ENCODE peak calls at places on chromosomes 2 and 18, in six cellular contexts. H is Jurkat, Clone E6-1; I is psoas muscle; J is fibroblast of pulmonary artery; O is IMR-90; U is thoracic aorta. W is an unnamed sample.

GRCh38 chr18:58544616-58545337 is 84.1 kb downstream of the ALPK2 start:
- DNase-seq in H (no peak), I (no peak), J (no peak), O (no peak), U (no peak), W (no peak)

GRCh38 chr18:45755936-45756335 is 32.0 kb downstream of the SLC14A1 start:
- DNase-seq in H (no peak), I (no peak), J (peak), O (peak), U (peak), W (no peak)

GRCh38 chr2:150663143-150663542 is 175.7 kb upstream of the RND3 start:
- DNase-seq in H (no peak), I (no peak), J (peak), O (peak), U (no peak), W (no peak)

GRCh38 chr18:29594494-29594893 is 1417.6 kb upstream of the CDH2 start:
- DNase-seq in H (no peak), I (no peak), J (no peak), O (no peak), U (no peak), W (no peak)

GRCh38 chr18:23515911-23516546 is 12.7 kb downstream of the RMC1 start:
- DNase-seq in H (peak), I (peak), J (peak), O (peak), U (no peak), W (peak)

GRCh38 chr2:196341318-196341841 is 170.0 kb upstream of the STK17B start:
- DNase-seq in H (no peak), I (no peak), J (no peak), O (no peak), U (no peak), W (no peak)

GRCh38 chr2:95316466-95317122 is 19.4 kb downstream of the KCNIP3 start:
- DNase-seq in H (peak), I (no peak), J (peak), O (peak), U (no peak), W (no peak)

GRCh38 chr18:49111191-49111988 is 160.6 kb upstream of the SMAD7 start:
- DNase-seq in H (no peak), I (no peak), J (no peak), O (no peak), U (no peak), W (no peak)

GRCh38 chr2:240875228-240876034 is 6.8 kb downstream of the AGXT start:
- DNase-seq in H (no peak), I (no peak), J (no peak), O (no peak), U (no peak), W (no peak)

GRCh38 chr2:46954951-46955571 is 39.5 kb upstream of the MCFD2 start:
- DNase-seq in H (no peak), I (peak), J (peak), O (peak), U (peak), W (no peak)

GRCh38 chr2:196278491-196278911 is 107.1 kb upstream of the STK17B start:
- DNase-seq in H (no peak), I (no peak), J (peak), O (peak), U (no peak), W (no peak)

GRCh38 chr2:68287580-68288441 is 31.9 kb downstream of the CNRIP1 start:
- DNase-seq in H (no peak), I (no peak), J (peak), O (peak), U (no peak), W (peak)

GRCh38 chr18:36441426-36441870 is 143.9 kb downstream of the FHOD3 start:
- DNase-seq in H (no peak), I (no peak), J (peak), O (no peak), U (no peak), W (no peak)

GRCh38 chr2:210630904-210631560 is 74.6 kb downstream of the CPS1 start:
- DNase-seq in H (no peak), I (no peak), J (no peak), O (no peak), U (no peak), W (no peak)

GRCh38 chr2:101983486-101983885 is 8.3 kb upstream of the IL1R2 start:
- DNase-seq in H (no peak), I (no peak), J (peak), O (no peak), U (no peak), W (no peak)

GRCh38 chr2:232422051-232422450 is 15.4 kb downstream of the ALPG start:
- DNase-seq in H (no peak), I (no peak), J (no peak), O (no peak), U (no peak), W (no peak)

GRCh38 chr2:30366199-30366691 is 80.8 kb upstream of the LCLAT1 start:
- DNase-seq in H (no peak), I (no peak), J (no peak), O (peak), U (no peak), W (no peak)

GRCh38 chr2:152606965-152607364 is 110.3 kb downstream of the PRPF40A start:
- DNase-seq in H (no peak), I (no peak), J (no peak), O (no peak), U (no peak), W (no peak)

GRCh38 chr2:48707466-48707865 is 48.1 kb downstream of the LHCGR start:
- DNase-seq in H (peak), I (no peak), J (no peak), O (peak), U (no peak), W (no peak)

GRCh38 chr2:18645315-18645714 is 55.9 kb upstream of the NT5C1B start:
- DNase-seq in H (no peak), I (no peak), J (no peak), O (peak), U (no peak), W (no peak)

GRCh38 chr2:199692489-199692888 is 158.5 kb downstream of the FTCDNL1 start:
- DNase-seq in H (no peak), I (no peak), J (no peak), O (no peak), U (no peak), W (no peak)

GRCh38 chr18:36179562-36180334 is 7.5 kb upstream of the MOCOS start:
- DNase-seq in H (no peak), I (peak), J (peak), O (peak), U (no peak), W (no peak)

GRCh38 chr2:217325251-217325650 is 465.4 kb upstream of the TNP1 start:
- DNase-seq in H (no peak), I (no peak), J (no peak), O (no peak), U (no peak), W (no peak)

GRCh38 chr2:64404743-64405142 is 49.2 kb upstream of the LGALSL start:
- DNase-seq in H (no peak), I (peak), J (peak), O (no peak), U (no peak), W (no peak)

GRCh38 chr2:19819097-19820065 is 82.4 kb downstream of the TTC32 start:
- DNase-seq in H (no peak), I (no peak), J (peak), O (peak), U (no peak), W (no peak)

GRCh38 chr2:138086556-138086955 is 122.3 kb downstream of the HNMT start:
- DNase-seq in H (no peak), I (no peak), J (peak), O (peak), U (no peak), W (no peak)

GRCh38 chr2:136253288-136254004 is 135.5 kb upstream of the CXCR4 start:
- DNase-seq in H (no peak), I (no peak), J (no peak), O (no peak), U (no peak), W (peak)

GRCh38 chr2:236998250-236998649 is 87.4 kb upstream of the COPS8 start:
- DNase-seq in H (no peak), I (no peak), J (peak), O (peak), U (no peak), W (no peak)

GRCh38 chr2:239299218-239299939 is 101.4 kb downstream of the HDAC4 start:
- DNase-seq in H (no peak), I (no peak), J (no peak), O (no peak), U (no peak), W (no peak)

GRCh38 chr2:176626796-176627195 is 357.6 kb downstream of the MTX2 start:
- DNase-seq in H (no peak), I (no peak), J (no peak), O (no peak), U (no peak), W (no peak)

GRCh38 chr18:53796042-53796729 is 428.3 kb downstream of the MBD2 start:
- DNase-seq in H (no peak), I (peak), J (peak), O (peak), U (no peak), W (no peak)

GRCh38 chr18:38033282-38033681 is 467.7 kb upstream of the CELF4 start:
- DNase-seq in H (no peak), I (no peak), J (no peak), O (no peak), U (no peak), W (no peak)

GRCh38 chr2:124025349-124025720 is 248 bp downstream of the CNTNAP5 start:
- DNase-seq in H (no peak), I (no peak), J (no peak), O (no peak), U (no peak), W (no peak)

GRCh38 chr2:230999477-230999876 is 3.6 kb downstream of the SPATA3 start:
- DNase-seq in H (no peak), I (no peak), J (no peak), O (no peak), U (no peak), W (no peak)

GRCh38 chr2:215537621-215538020 is 101.8 kb upstream of the FN1 start:
- DNase-seq in H (no peak), I (no peak), J (peak), O (peak), U (no peak), W (no peak)

GRCh38 chr18:49690307-49690706 is 123.0 kb downstream of the ACAA2 start:
- DNase-seq in H (no peak), I (no peak), J (peak), O (peak), U (no peak), W (no peak)

GRCh38 chr2:12127639-12128038 is 381.2 kb downstream of the LPIN1 start:
- DNase-seq in H (peak), I (no peak), J (no peak), O (no peak), U (no peak), W (no peak)

GRCh38 chr2:3624059-3624794 is 29.3 kb downstream of the COLEC11 start:
- DNase-seq in H (no peak), I (no peak), J (no peak), O (peak), U (no peak), W (no peak)

GRCh38 chr2:30208453-30208852 is 22.9 kb upstream of the LBH start:
- DNase-seq in H (no peak), I (peak), J (peak), O (peak), U (no peak), W (peak)

GRCh38 chr2:70140978-70141753 is 49.7 kb downstream of the C2orf42 start:
- DNase-seq in H (peak), I (peak), J (no peak), O (peak), U (peak), W (peak)

GRCh38 chr2:134119117-134119671 is 134.7 kb upstream of the MGAT5 start:
- DNase-seq in H (peak), I (no peak), J (no peak), O (no peak), U (no peak), W (no peak)

GRCh38 chr2:134120160-134120717 is 133.6 kb upstream of the MGAT5 start:
- DNase-seq in H (no peak), I (peak), J (no peak), O (no peak), U (no peak), W (no peak)

GRCh38 chr2:134119672-134120159 is 134.2 kb upstream of the MGAT5 start:
- DNase-seq in H (peak), I (peak), J (peak), O (peak), U (peak), W (peak)

GRCh38 chr2:134117651-134118050 is 136.2 kb upstream of the MGAT5 start:
- DNase-seq in H (no peak), I (no peak), J (peak), O (no peak), U (no peak), W (no peak)

DNA sequence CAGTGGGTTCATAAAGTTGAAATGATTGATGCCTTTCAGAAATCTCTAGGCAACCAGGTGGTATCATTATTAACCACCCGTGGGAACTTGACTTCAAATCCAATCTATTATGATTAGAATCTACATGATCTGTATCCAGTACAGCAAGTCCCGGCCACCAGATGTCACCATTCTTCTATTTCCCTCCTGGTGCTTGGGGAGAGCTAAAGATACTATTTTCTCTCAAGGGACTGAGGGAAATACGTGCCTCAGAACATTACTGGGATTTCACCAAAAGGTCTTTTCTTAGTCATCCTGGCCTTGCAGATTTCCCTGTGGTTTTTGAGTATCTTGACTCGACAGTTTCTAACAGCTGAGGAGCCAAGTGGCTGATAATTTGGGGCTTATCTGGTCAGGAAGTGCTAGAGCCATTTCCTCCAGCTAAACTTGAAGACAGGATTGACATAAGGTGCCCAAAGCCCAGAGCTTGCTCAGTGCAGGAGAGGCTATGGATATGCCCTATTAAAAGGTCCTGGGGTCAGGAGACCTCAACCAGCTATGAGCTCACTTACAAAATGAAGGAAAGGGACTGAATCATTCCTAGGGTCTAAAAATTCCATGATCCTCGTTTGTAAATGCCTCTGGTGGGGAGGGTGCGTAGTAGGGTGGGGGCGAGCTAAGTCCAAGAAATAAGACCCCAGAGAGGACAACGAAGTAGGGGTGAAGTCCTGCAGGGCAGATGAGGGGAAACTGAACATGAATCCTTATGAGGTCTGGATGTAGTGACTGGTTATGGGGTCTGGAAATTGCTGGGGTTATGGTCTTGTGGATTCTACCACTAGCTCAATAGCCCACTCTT is 135.4 kb upstream of the MGAT5 start:
- DNase-seq in H (peak), I (peak), J (peak), O (peak), U (peak), W (peak)
- H3K4me3 ChIP-seq in H (peak), I (no peak), J (no peak), O (no peak), U (peak), W (peak)

GRCh38 chr2:149129433-149129832 is 90.9 kb downstream of the LYPD6B start:
- DNase-seq in H (peak), I (no peak), J (peak), O (no peak), U (no peak), W (no peak)
- H3K4me3 ChIP-seq in H (no peak), I (no peak), J (no peak), O (no peak), U (no peak), W (no peak)

GRCh38 chr18:55334875-55335274 is 253.1 kb downstream of the TCF4 start:
- DNase-seq in H (no peak), I (no peak), J (no peak), O (no peak), U (no peak), W (no peak)
- H3K4me3 ChIP-seq in H (no peak), I (no peak), J (no peak), O (no peak), U (no peak), W (no peak)

GRCh38 chr2:163734911-163735691 is 707 bp downstream of the FIGN start:
- DNase-seq in H (no peak), I (no peak), J (peak), O (peak), U (no peak), W (peak)
- H3K4me3 ChIP-seq in H (no peak), I (peak), J (peak), O (peak), U (peak), W (peak)

W was measured in MM.1S.